ENCODE peak calls at places on chromosomes 13 and 19, in seven cellular contexts. O is mesenteric fat pad; Q is stimulated activated CD8-positive, alpha-beta memory T cell treated with anti-CD3 and anti-CD28 coated beads, Interleukin-2, amount 100 ng/mL, for 1 hour; L is A549; E is activated T-cell treated with anti-CD3 and anti-CD28 coated beads, Interleukin-2, amount 50 U/mL, for 72 hours; H is HFFc6; B is activated CD4-positive, alpha-beta T cell treated with anti-CD3 and anti-CD28 coated beads for 24 hours. V is an unnamed sample.

GRCh38 chr19:44897835-44898234 is 6.8 kb downstream of the TOMM40 start:
- DNase-seq in O (no peak), Q (no peak), L (no peak), E (no peak), H (no peak), B (no peak), V (no peak)

GRCh38 chr19:9914001-9914314 is 22.4 kb downstream of the OLFM2 start:
- DNase-seq in O (no peak), Q (no peak), L (peak), E (no peak), H (no peak), B (no peak), V (no peak)

GRCh38 chr19:45677351-45678230 is 9.6 kb downstream of the GIPR start:
- DNase-seq in O (no peak), Q (no peak), L (peak), E (peak), H (peak), B (peak), V (peak)

GRCh38 chr19:16091546-16092475 is 15.5 kb downstream of the TPM4 start:
- DNase-seq in O (no peak), Q (no peak), L (no peak), E (no peak), H (no peak), B (no peak), V (no peak)

GRCh38 chr19:40089462-40089861 is 1.3 kb downstream of the ZNF780A start:
- DNase-seq in O (no peak), Q (no peak), L (no peak), E (no peak), H (no peak), B (no peak), V (no peak)

GRCh38 chr19:35264281-35265125 is 4.3 kb upstream of the USF2 start:
- DNase-seq in O (peak), Q (no peak), L (no peak), E (no peak), H (no peak), B (no peak), V (no peak)

GRCh38 chr19:492091-492531 is 4.2 kb upstream of the MADCAM1 start:
- DNase-seq in O (no peak), Q (no peak), L (no peak), E (peak), H (no peak), B (no peak), V (no peak)

GRCh38 chr13:85108356-85108755 is 690.9 kb downstream of the SLITRK6 start:
- DNase-seq in O (no peak), Q (no peak), L (no peak), E (no peak), H (no peak), B (no peak), V (no peak)

GRCh38 chr19:48497728-48498575 is 13.7 kb downstream of the LMTK3 start:
- DNase-seq in O (no peak), Q (no peak), L (no peak), E (no peak), H (no peak), B (no peak), V (no peak)

GRCh38 chr13:96967248-96967745 is 27.0 kb downstream of the OXGR1 start:
- DNase-seq in O (no peak), Q (no peak), L (no peak), E (no peak), H (no peak), B (no peak), V (no peak)

GRCh38 chr19:40512473-40513344 is 45.9 kb downstream of the SPTBN4 start:
- DNase-seq in O (no peak), Q (no peak), L (no peak), E (no peak), H (no peak), B (no peak), V (peak)

GRCh38 chr13:105220886-105221285 is 1314.6 kb downstream of the EFNB2 start:
- DNase-seq in O (no peak), Q (no peak), L (no peak), E (no peak), H (no peak), B (no peak), V (no peak)

GRCh38 chr19:16367269-16367683 is 42.6 kb downstream of the KLF2 start:
- DNase-seq in O (no peak), Q (no peak), L (no peak), E (peak), H (no peak), B (no peak), V (no peak)

GRCh38 chr19:38020331-38020730 is 113.3 kb downstream of the SIPA1L3 start:
- DNase-seq in O (no peak), Q (no peak), L (no peak), E (no peak), H (no peak), B (no peak), V (no peak)

GRCh38 chr13:51782026-51782710 is 21.8 kb downstream of the DHRS12 start:
- DNase-seq in O (no peak), Q (no peak), L (no peak), E (no peak), H (no peak), B (no peak), V (no peak)

GRCh38 chr13:51207881-51208280 is 14.3 kb upstream of the FAM124A start:
- DNase-seq in O (no peak), Q (no peak), L (no peak), E (no peak), H (no peak), B (no peak), V (no peak)

GRCh38 chr19:35704218-35704617 is at the start of gene ZBTB32:
- DNase-seq in O (no peak), Q (no peak), L (no peak), E (no peak), H (peak), B (no peak), V (no peak)

GRCh38 chr13:67223024-67223423 is 7.1 kb downstream of the PCDH9 start:
- DNase-seq in O (no peak), Q (no peak), L (no peak), E (no peak), H (peak), B (no peak), V (no peak)

GRCh38 chr19:1624458-1624857 is 19.2 kb upstream of the UQCR11 start:
- DNase-seq in O (no peak), Q (no peak), L (peak), E (peak), H (no peak), B (peak), V (no peak)

GRCh38 chr13:30113983-30114491 is 193.3 kb downstream of the KATNAL1 start:
- DNase-seq in O (no peak), Q (no peak), L (no peak), E (no peak), H (no peak), B (no peak), V (no peak)

GRCh38 chr19:43432866-43433673 is 18.4 kb downstream of the TEX101 start:
- DNase-seq in O (no peak), Q (peak), L (peak), E (peak), H (peak), B (peak), V (no peak)

GRCh38 chr19:31670931-31671330 is 321.7 kb upstream of the TSHZ3 start:
- DNase-seq in O (no peak), Q (no peak), L (no peak), E (no peak), H (no peak), B (no peak), V (no peak)

GRCh38 chr13:40780822-40781401 is 8.5 kb upstream of the SLC25A15 start:
- DNase-seq in O (no peak), Q (no peak), L (no peak), E (no peak), H (no peak), B (no peak), V (no peak)

GRCh38 chr13:99961634-99962033 is 9.9 kb downstream of the ZIC5 start:
- DNase-seq in O (no peak), Q (no peak), L (no peak), E (no peak), H (no peak), B (no peak), V (no peak)

GRCh38 chr13:50788551-50788950 is 54.9 kb downstream of the DLEU7 start:
- DNase-seq in O (no peak), Q (no peak), L (no peak), E (no peak), H (no peak), B (no peak), V (no peak)

GRCh38 chr19:18768997-18769891 is 21.9 kb downstream of the COMP start:
- DNase-seq in O (no peak), Q (no peak), L (no peak), E (no peak), H (no peak), B (no peak), V (no peak)

GRCh38 chr13:37194428-37194861 is 89.0 kb upstream of the CSNK1A1L start:
- DNase-seq in O (no peak), Q (no peak), L (no peak), E (no peak), H (peak), B (no peak), V (no peak)

GRCh38 chr19:2766594-2767372 is 16.3 kb downstream of the SGTA start:
- DNase-seq in O (no peak), Q (no peak), L (no peak), E (no peak), H (no peak), B (no peak), V (no peak)

GRCh38 chr19:13008926-13009787 is 13.9 kb downstream of the NFIX start:
- DNase-seq in O (no peak), Q (no peak), L (no peak), E (no peak), H (no peak), B (no peak), V (no peak)

GRCh38 chr13:51838235-51838846 is 6.6 kb downstream of the TMEM272 start:
- DNase-seq in O (no peak), Q (no peak), L (no peak), E (no peak), H (peak), B (no peak), V (no peak)

GRCh38 chr13:35957174-35957867 is 173.9 kb downstream of the DCLK1 start:
- DNase-seq in O (no peak), Q (no peak), L (no peak), E (no peak), H (peak), B (no peak), V (no peak)

GRCh38 chr13:93559718-93560117 is 333.1 kb downstream of the GPC6 start:
- DNase-seq in O (no peak), Q (no peak), L (peak), E (no peak), H (peak), B (no peak), V (no peak)

V was measured in mesothelial cell of epicardium.